ENCODE peak calls at places on chromosome 19, in six cellular contexts. O is stimulated activated CD8-positive, alpha-beta memory T cell treated with anti-CD3 and anti-CD28 coated beads, Interleukin-15, amount 100 ng/mL, for 24 hours; I is Daoy; S is ELR; G is B cell; Q is thoracic aorta. P is an unnamed sample.

GRCh38 chr19:23512151-23512925 is 117.1 kb upstream of the ZNF91 start:
- DNase-seq in Q (no peak), O (no peak), I (peak; percentile 59), S (no peak), G (no peak), P (no peak)

GRCh38 chr19:34485831-34486230 is 4.3 kb downstream of the WTIP start:
- DNase-seq in O (no peak), S (no peak), Q (no peak), G (no peak), I (no peak), P (no peak)

GRCh38 chr19:15025237-15025636 is 24.0 kb upstream of the CASP14 start:
- DNase-seq in G (no peak), Q (no peak), S (peak; percentile 23), I (peak; percentile 29), O (no peak), P (no peak)

GRCh38 chr19:18478545-18479311 is 40.8 kb upstream of the ISYNA1 start:
- DNase-seq in Q (peak; percentile 58), S (peak; percentile 96), O (peak; percentile 25), I (peak; percentile 88), G (no peak), P (no peak)

GRCh38 chr19:2096543-2097329 is at the start of gene IZUMO4:
- DNase-seq in I (peak; percentile 99), S (peak; percentile 93), Q (peak; percentile 95), O (peak; percentile 100), G (peak; percentile 100), P (peak; percentile 94)

GRCh38 chr19:29810504-29810871 is 1.3 kb upstream of the CCNE1 start:
- DNase-seq in I (peak; percentile 38), O (no peak), Q (no peak), G (no peak), S (peak; percentile 28), P (no peak)

GRCh38 chr19:38062959-38063786 is 156.2 kb downstream of the SIPA1L3 start:
- DNase-seq in S (no peak), I (no peak), G (no peak), Q (no peak), O (no peak), P (no peak)

GRCh38 chr19:50759886-50760285 is 10.4 kb upstream of the GPR32 start:
- DNase-seq in S (peak; percentile 64), Q (no peak), I (no peak), G (no peak), O (no peak), P (no peak)

GRCh38 chr19:53809518-53810186 is 14.5 kb downstream of the NLRP12 start:
- DNase-seq in G (no peak), S (peak; percentile 8), Q (no peak), O (no peak), I (peak; percentile 32), P (peak; percentile 58)

GRCh38 chr19:6092329-6093286 is 17.7 kb downstream of the RFX2 start:
- DNase-seq in G (no peak), O (no peak), S (peak; percentile 91), I (peak; percentile 91), Q (peak; percentile 52), P (peak; percentile 34)

GRCh38 chr19:7857727-7858701 is 16.2 kb downstream of the PRR36 start:
- DNase-seq in Q (no peak), G (no peak), O (no peak), S (no peak), I (no peak), P (no peak)

GRCh38 chr19:55482967-55483671 is 1.9 kb upstream of the NAT14 start:
- DNase-seq in O (no peak), Q (no peak), I (no peak), S (no peak), G (no peak), P (no peak)

GRCh38 chr19:7624810-7625209 is 4.5 kb downstream of the XAB2 start:
- DNase-seq in O (no peak), Q (no peak), G (no peak), I (no peak), S (no peak), P (no peak)